ENCODE peak calls at places on chromosome 20, in eight cellular contexts. P is GM12892; A is Calu3; V is NCI-H146; I is epithelial cell of esophagus; C is stimulated activated CD8-positive, alpha-beta memory T cell treated with anti-CD3 and anti-CD28 coated beads, Interleukin-7, amount 100 ng/mL, for 1 hour; B is Right ventricle myocardium superior; G is endothelial cell. Q is an unnamed sample.
A peak's percentile ranks its signal among the peaks of the same experiment; 100 is the strongest.

GRCh38 chr20:25248501-25249172 is 752 bp downstream of the PYGB start:
- DNase-seq in P (peak; percentile 49), A (no peak), V (peak; percentile 74), I (peak; percentile 44), C (no peak), B (peak; percentile 68), G (peak; percentile 54), Q (no peak)

GRCh38 chr20:63214514-63214913 is 1.4 kb downstream of the YTHDF1 start:
- DNase-seq in P (no peak), A (no peak), V (no peak), I (no peak), C (no peak), B (no peak), G (no peak), Q (no peak)

GRCh38 chr20:44295995-44296394 is 15.0 kb downstream of the FITM2 start:
- DNase-seq in P (no peak), A (no peak), V (peak; percentile 76), I (no peak), C (no peak), B (peak; percentile 62), G (no peak), Q (no peak)

GRCh38 chr20:32737371-32738223 is 5.7 kb downstream of the COMMD7 start:
- DNase-seq in P (no peak), A (no peak), V (no peak), I (peak; percentile 41), C (no peak), B (no peak), G (no peak), Q (no peak)

GRCh38 chr20:6756961-6757595 is 10.4 kb upstream of the BMP2 start:
- DNase-seq in P (no peak), A (no peak), V (peak; percentile 27), I (no peak), C (no peak), B (no peak), G (no peak), Q (no peak)

GRCh38 chr20:31593221-31594001 is 11.7 kb upstream of the ID1 start:
- DNase-seq in P (no peak), A (peak; percentile 100), V (peak; percentile 79), I (peak; percentile 100), C (no peak), B (no peak), G (no peak), Q (no peak)

GRCh38 chr20:10247440-10247839 is 28.8 kb downstream of the SNAP25 start:
- DNase-seq in P (no peak), A (no peak), V (no peak), I (peak; percentile 19), C (no peak), B (no peak), G (no peak), Q (no peak)

GRCh38 chr20:43590036-43590391 is 723 bp upstream of the IFT52 start:
- DNase-seq in P (no peak), A (peak; percentile 29), V (peak; percentile 75), I (no peak), C (no peak), B (no peak), G (peak; percentile 18), Q (no peak)

GRCh38 chr20:46004813-46005505 is 3.7 kb upstream of the MMP9 start:
- DNase-seq in P (no peak), A (no peak), V (peak; percentile 58), I (peak; percentile 85), C (no peak), B (peak; percentile 52), G (no peak), Q (no peak)

GRCh38 chr20:19642861-19643260 is 115.2 kb upstream of the RIN2 start:
- DNase-seq in P (no peak), A (no peak), V (no peak), I (no peak), C (no peak), B (no peak), G (no peak), Q (no peak)

Q was measured in esophagus muscularis mucosa.